ENCODE peak calls at places on chromosomes 6 and 20, in four cellular contexts. Z is IMR-90, J is mammary epithelial cell, O is K562. Q is an unnamed sample.

GRCh38 chr20:47862841-47863240 is 77.6 kb upstream of the SULF2 start:
- DNase-seq in J (no peak), O (no peak), Z (no peak), Q (no peak)

GRCh38 chr6:16327777-16328325 is 89.5 kb downstream of the GMPR start:
- DNase-seq in O (no peak), Z (no peak), J (no peak), Q (no peak)

GRCh38 chr6:109182590-109182989 is 87.3 kb downstream of the CEP57L1 start:
- DNase-seq in J (no peak), O (no peak), Z (no peak), Q (no peak)

GRCh38 chr6:66568271-66568670 is 861.2 kb upstream of the EYS start:
- DNase-seq in J (no peak), O (peak; percentile 1), Z (no peak), Q (no peak)

GRCh38 chr6:4941782-4942672 is 61.8 kb downstream of the RPP40 start:
- DNase-seq in J (peak; percentile 97), Z (peak; percentile 96), O (peak; percentile 86), Q (no peak)

GRCh38 chr20:35320396-35321126 is 28.3 kb upstream of the FAM83C start:
- DNase-seq in Z (peak; percentile 84), O (no peak), J (peak; percentile 68), Q (no peak)

GRCh38 chr6:82506526-82506925 is 142.9 kb downstream of the TPBG start:
- DNase-seq in J (peak; percentile 20), O (no peak), Z (no peak), Q (no peak)

GRCh38 chr6:169722362-169723199 is 1.7 kb downstream of the PHF10 start:
- DNase-seq in O (peak; percentile 68), Z (peak; percentile 88), J (peak; percentile 86), Q (peak; percentile 85)

GRCh38 chr20:41213150-41213820 is 75.9 kb downstream of the PLCG1 start:
- DNase-seq in Z (peak; percentile 48), J (peak; percentile 24), O (peak; percentile 24), Q (no peak)

GRCh38 chr6:89145962-89146747 is at the start of gene PM20D2:
- DNase-seq in J (peak; percentile 68), O (peak; percentile 57), Z (peak; percentile 20), Q (peak; percentile 89)

GRCh38 chr6:44535446-44535845 is 147.9 kb downstream of the CDC5L start:
- DNase-seq in J (no peak), Z (no peak), O (no peak), Q (no peak)

GRCh38 chr20:9186396-9186795 is 117.5 kb downstream of the PLCB4 start:
- DNase-seq in Z (no peak), J (no peak), O (no peak), Q (no peak)

GRCh38 chr20:43432498-43432897 is 25.2 kb upstream of the SRSF6 start:
- DNase-seq in O (no peak), Z (no peak), J (no peak), Q (no peak)

GRCh38 chr6:112330877-112331260 is 16.3 kb upstream of the RFPL4B start:
- DNase-seq in Z (no peak), O (no peak), J (no peak), Q (no peak)
- H3K9ac ChIP-seq in Z (no peak overlapping the region), O (no peak overlapping the region), J (no peak overlapping the region), Q (no peak overlapping the region)

GRCh38 chr6:14109411-14109826 is 8.2 kb upstream of the CD83 start:
- DNase-seq in O (no peak), J (no peak), Z (no peak), Q (no peak)
- H3K4me3 ChIP-seq in O (no peak overlapping the region), J (no peak overlapping the region), Z (no peak overlapping the region), Q (no peak overlapping the region)

DNA sequence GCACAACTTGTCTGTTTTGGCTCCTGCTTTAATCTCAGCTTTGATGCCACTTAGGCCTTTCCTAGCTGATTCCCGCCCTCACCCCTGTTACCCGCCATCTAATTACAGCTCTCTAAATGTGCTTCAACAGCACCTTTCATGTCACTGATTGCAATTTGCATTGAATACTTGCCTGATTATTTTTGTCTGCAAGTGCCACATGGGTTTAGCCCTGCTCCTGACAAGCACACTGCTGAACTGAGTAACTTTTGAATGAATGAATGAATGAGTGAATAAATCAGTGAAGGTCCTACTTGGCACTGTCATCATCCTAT is 591 bp upstream of the DCBLD1 start:
- DNase-seq in O (peak; percentile 8), Z (no peak), J (no peak), Q (no peak)
- H3K9ac ChIP-seq in O (peak overlapping the region; percentile 97), Z (no peak overlapping the region), J (no peak overlapping the region), Q (no peak overlapping the region)

GRCh38 chr6:114344216-114344970 is 1.6 kb upstream of the HS3ST5 start:
- DNase-seq in J (no peak), O (no peak), Z (no peak), Q (no peak)

GRCh38 chr6:114342086-114342825 is 567 bp downstream of the HS3ST5 start:
- DNase-seq in Z (no peak), J (peak; percentile 16), O (no peak), Q (peak; percentile 70)

GRCh38 chr6:114342826-114343781 is at the start of gene HS3ST5:
- DNase-seq in J (peak; percentile 6), O (peak; percentile 2), Z (peak; percentile 8), Q (peak; percentile 76)

GRCh38 chr6:114344971-114345274 is 2.1 kb upstream of the HS3ST5 start:
- DNase-seq in J (no peak), O (no peak), Z (no peak), Q (no peak)

GRCh38 chr6:114343782-114344144 is 940 bp upstream of the HS3ST5 start:
- DNase-seq in O (no peak), J (no peak), Z (no peak), Q (no peak)
- H3K4me3 ChIP-seq in O (no peak overlapping the region), J (no peak overlapping the region), Z (peak overlapping the region; percentile 61), Q (no peak overlapping the region)

GRCh38 chr6:148559848-148560433 is 186.9 kb upstream of the UST start:
- DNase-seq in Z (peak; percentile 67), O (peak; percentile 73), J (peak; percentile 35), Q (peak; percentile 91)

GRCh38 chr6:148556415-148556814 is 190.4 kb upstream of the UST start:
- DNase-seq in O (no peak), J (no peak), Z (no peak), Q (no peak)

GRCh38 chr6:148563066-148563465 is 183.8 kb upstream of the UST start:
- DNase-seq in Z (no peak), J (no peak), O (no peak), Q (no peak)

GRCh38 chr6:148561629-148562028 is 185.2 kb upstream of the UST start:
- DNase-seq in Z (no peak), J (no peak), O (no peak), Q (no peak)

DNA sequence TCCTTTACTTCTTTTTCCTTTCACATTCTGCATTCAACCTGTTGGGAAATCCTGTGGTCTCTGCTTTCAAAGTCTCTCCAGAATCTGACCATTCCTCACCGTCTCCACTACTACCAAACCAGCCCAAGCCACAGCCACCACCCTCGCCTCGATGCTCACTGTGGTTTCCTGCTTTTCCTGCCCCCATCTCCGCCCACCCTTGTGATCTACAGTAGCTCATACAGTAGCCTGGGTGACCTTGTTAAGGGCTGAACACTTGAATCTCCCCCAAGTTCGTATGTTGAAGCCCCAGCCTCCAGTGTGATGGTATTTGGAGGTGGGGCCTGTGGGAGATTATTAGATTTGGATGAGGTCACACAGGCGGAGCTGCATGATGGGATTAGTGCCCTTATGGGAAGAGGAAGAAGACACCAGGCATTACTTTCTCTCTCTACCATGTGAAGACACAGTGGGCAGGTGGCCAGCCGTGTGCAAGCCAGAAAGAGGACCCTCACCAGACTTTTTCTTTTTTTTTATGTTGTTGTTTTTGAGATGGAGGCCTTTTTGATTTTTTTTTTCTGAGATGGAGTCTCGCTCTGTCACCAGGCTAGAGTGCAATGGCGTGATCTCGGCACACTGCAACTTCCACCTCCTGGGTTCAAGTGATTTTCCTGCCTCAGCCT is 188.9 kb upstream of the UST start:
- DNase-seq in Z (no peak), O (no peak), J (no peak), Q (no peak)
- H3K9ac ChIP-seq in Z (no peak overlapping the region), O (no peak overlapping the region), J (no peak overlapping the region), Q (no peak overlapping the region)

GRCh38 chr20:62791301-62792181 is 4.7 kb upstream of the MRGBP start:
- DNase-seq in Z (peak; percentile 91), J (peak; percentile 78), O (peak; percentile 90), Q (no peak)
- H3K4me3 ChIP-seq in Z (no peak overlapping the region), J (no peak overlapping the region), O (no peak overlapping the region), Q (no peak overlapping the region)

GRCh38 chr6:159984268-159984786 is 15.4 kb downstream of the IGF2R start:
- DNase-seq in J (peak; percentile 57), O (peak; percentile 74), Z (peak; percentile 93), Q (no peak)
- H3K9ac ChIP-seq in J (no peak overlapping the region), O (no peak overlapping the region), Z (no peak overlapping the region), Q (no peak overlapping the region)

GRCh38 chr6:138331984-138332383 is 45.7 kb upstream of the SMIM28 start:
- DNase-seq in O (no peak), J (no peak), Z (no peak), Q (no peak)
- H3K4me3 ChIP-seq in O (no peak overlapping the region), J (no peak overlapping the region), Z (no peak overlapping the region), Q (no peak overlapping the region)